ENCODE peak calls at places on chromosomes 4 and X, in nine cellular contexts. E is body of pancreas; R is retina; Z is substantia nigra; M is bronchial epithelial cell; X is activated T-cell treated with anti-CD3 and anti-CD28 coated beads for 24 hours; S is effector memory CD4-positive, alpha-beta T cell; I is choroid plexus epithelial cell; B is AG04450. W is an unnamed sample.

GRCh38 chrX:21847342-21847741 is 7.9 kb downstream of the MBTPS2 start:
- DNase-seq in B (no peak), I (no peak), X (no peak), S (no peak), R (no peak), M (no peak), E (no peak), Z (no peak), W (no peak)

GRCh38 chr4:147509386-147509785 is 28.5 kb downstream of the EDNRA start:
- DNase-seq in E (no peak), X (no peak), M (no peak), S (no peak), Z (no peak), I (peak; percentile 63), R (no peak), B (no peak), W (no peak)

GRCh38 chr4:126733301-126733700 is 899.5 kb upstream of the INTU start:
- DNase-seq in S (no peak), R (no peak), Z (no peak), I (peak; percentile 35), M (peak; percentile 46), B (no peak), X (no peak), E (no peak), W (no peak)

GRCh38 chrX:102651968-102652744 is 873 bp downstream of the GPRASP1 start:
- DNase-seq in E (peak; percentile 33), S (peak; percentile 53), M (peak; percentile 17), R (peak; percentile 57), I (peak; percentile 60), B (no peak), Z (peak; percentile 40), X (no peak), W (no peak)

GRCh38 chr4:15420642-15421041 is 7.2 kb upstream of the C1QTNF7 start:
- DNase-seq in B (peak; percentile 49), R (no peak), M (peak; percentile 72), I (peak; percentile 90), S (no peak), Z (no peak), X (no peak), E (no peak), W (peak; percentile 34)

GRCh38 chr4:52822583-52823477 is 39.3 kb upstream of the RASL11B start:
- DNase-seq in S (no peak), B (peak; percentile 64), I (peak; percentile 91), X (no peak), E (no peak), M (peak; percentile 91), R (no peak), Z (no peak), W (peak; percentile 66)

GRCh38 chrX:105543271-105543670 is 279.1 kb upstream of the NRK start:
- DNase-seq in R (no peak), X (no peak), M (no peak), S (no peak), B (no peak), Z (no peak), I (no peak), E (no peak), W (no peak)

GRCh38 chrX:109733658-109734022 is 583 bp upstream of the ACSL4 start:
- DNase-seq in I (peak; percentile 21), S (no peak), R (no peak), X (no peak), E (no peak), M (no peak), Z (no peak), B (no peak), W (peak; percentile 41)

GRCh38 chrX:55007633-55008032 is 7.5 kb downstream of the APEX2 start:
- DNase-seq in B (peak; percentile 11), I (peak; percentile 52), Z (no peak), X (no peak), E (peak; percentile 41), R (no peak), M (peak; percentile 74), S (no peak), W (no peak)

GRCh38 chr4:56728512-56728911 is 47.4 kb upstream of the HOPX start:
- DNase-seq in B (peak; percentile 63), Z (no peak), I (peak; percentile 98), M (peak; percentile 79), R (no peak), S (no peak), E (peak; percentile 34), X (no peak), W (no peak)

GRCh38 chr4:39021631-39022030 is 10.6 kb downstream of the TMEM156 start:
- DNase-seq in B (no peak), I (peak; percentile 63), R (no peak), S (no peak), E (no peak), M (peak; percentile 48), Z (no peak), X (no peak), W (no peak)

GRCh38 chr4:112753333-112753732 is 116.4 kb downstream of the LARP7 start:
- DNase-seq in X (no peak), B (no peak), E (no peak), R (no peak), I (no peak), Z (no peak), M (peak; percentile 21), S (no peak), W (peak; percentile 91)

GRCh38 chr4:25112349-25113008 is 47.8 kb downstream of the SEPSECS start:
- DNase-seq in B (no peak), S (no peak), E (no peak), Z (no peak), R (no peak), X (no peak), M (no peak), I (no peak), W (no peak)